ENCODE peak calls at places on chromosome 22, in five cellular contexts. One of them, this sample, is unnamed.

GRCh38 chr22:44018594-44018993 is 5.5 kb upstream of the PARVB start:
- DNase-seq in D341Med: no peak
- DNase-seq in nucleus accumbens: no peak
- DNase-seq in hippocampal formation: no peak
- DNase-seq in amniotic stem cell: no peak
- DNase-seq in this sample: no peak

GRCh38 chr22:38740116-38740723 is 15.6 kb downstream of the SUN2 start:
- DNase-seq in D341Med: no peak
- DNase-seq in nucleus accumbens: no peak
- DNase-seq in hippocampal formation: no peak
- DNase-seq in amniotic stem cell: no peak
- DNase-seq in this sample: no peak

GRCh38 chr22:48574776-48575566 is 1252.7 kb downstream of the BRD1 start:
- DNase-seq in D341Med: peak; percentile 70
- DNase-seq in nucleus accumbens: no peak
- DNase-seq in hippocampal formation: peak; percentile 42
- DNase-seq in amniotic stem cell: no peak
- DNase-seq in this sample: peak; percentile 50

GRCh38 chr22:30241576-30242371 is 4.8 kb downstream of the LIF start:
- DNase-seq in D341Med: no peak
- DNase-seq in nucleus accumbens: no peak
- DNase-seq in hippocampal formation: no peak
- DNase-seq in amniotic stem cell: no peak
- DNase-seq in this sample: no peak

GRCh38 chr22:42217019-42217751 is 53.3 kb downstream of the TCF20 start:
- DNase-seq in D341Med: no peak
- DNase-seq in nucleus accumbens: no peak
- DNase-seq in hippocampal formation: no peak
- DNase-seq in amniotic stem cell: no peak
- DNase-seq in this sample: no peak

GRCh38 chr22:24741357-24741756 is 33.2 kb downstream of the PIWIL3 start:
- DNase-seq in D341Med: no peak
- DNase-seq in nucleus accumbens: no peak
- DNase-seq in hippocampal formation: no peak
- DNase-seq in amniotic stem cell: no peak
- DNase-seq in this sample: no peak

GRCh38 chr22:24894220-24894975 is 52.1 kb downstream of the LHFPL7 start:
- DNase-seq in D341Med: no peak
- DNase-seq in nucleus accumbens: no peak
- DNase-seq in hippocampal formation: no peak
- DNase-seq in amniotic stem cell: peak; percentile 19
- DNase-seq in this sample: no peak

GRCh38 chr22:29369460-29369859 is 18.9 kb downstream of the AP1B1 start:
- DNase-seq in D341Med: no peak
- DNase-seq in nucleus accumbens: peak; percentile 49
- DNase-seq in hippocampal formation: peak; percentile 52
- DNase-seq in amniotic stem cell: no peak
- DNase-seq in this sample: no peak

GRCh38 chr22:27129266-27129665 is 471.9 kb downstream of the MIAT start:
- DNase-seq in D341Med: no peak
- DNase-seq in nucleus accumbens: no peak
- DNase-seq in hippocampal formation: no peak
- DNase-seq in amniotic stem cell: no peak
- DNase-seq in this sample: no peak

GRCh38 chr22:19873138-19873959 is 18.7 kb upstream of the GNB1L start:
- DNase-seq in D341Med: peak; percentile 29
- DNase-seq in nucleus accumbens: no peak
- DNase-seq in hippocampal formation: no peak
- DNase-seq in amniotic stem cell: no peak
- DNase-seq in this sample: no peak

GRCh38 chr22:39356464-39356863 is 6.7 kb downstream of the SYNGR1 start:
- DNase-seq in D341Med: peak; percentile 90
- DNase-seq in nucleus accumbens: no peak
- DNase-seq in hippocampal formation: no peak
- DNase-seq in amniotic stem cell: no peak
- DNase-seq in this sample: no peak

GRCh38 chr22:20591660-20592310 is 84.4 kb downstream of the MED15 start:
- DNase-seq in D341Med: no peak
- DNase-seq in nucleus accumbens: no peak
- DNase-seq in hippocampal formation: no peak
- DNase-seq in amniotic stem cell: no peak
- DNase-seq in this sample: no peak

GRCh38 chr22:32043391-32043790 is 330 bp downstream of the SLC5A1 start:
- DNase-seq in D341Med: no peak
- DNase-seq in nucleus accumbens: no peak
- DNase-seq in hippocampal formation: no peak
- DNase-seq in amniotic stem cell: no peak
- DNase-seq in this sample: no peak

GRCh38 chr22:37492428-37493344 is 6.5 kb upstream of the MFNG start:
- DNase-seq in D341Med: no peak
- DNase-seq in nucleus accumbens: no peak
- DNase-seq in hippocampal formation: no peak
- DNase-seq in amniotic stem cell: no peak
- DNase-seq in this sample: peak; percentile 13

GRCh38 chr22:45493286-45493771 is 9.4 kb upstream of the FBLN1 start:
- DNase-seq in D341Med: peak; percentile 15
- DNase-seq in nucleus accumbens: no peak
- DNase-seq in hippocampal formation: no peak
- DNase-seq in amniotic stem cell: no peak
- DNase-seq in this sample: no peak

GRCh38 chr22:37335819-37336199 is 53.5 kb downstream of the CYTH4 start:
- DNase-seq in D341Med: no peak
- DNase-seq in nucleus accumbens: no peak
- DNase-seq in hippocampal formation: no peak
- DNase-seq in amniotic stem cell: no peak
- DNase-seq in this sample: no peak

GRCh38 chr22:20777420-20778177 is 3.7 kb downstream of the SERPIND1 start:
- DNase-seq in D341Med: no peak
- DNase-seq in nucleus accumbens: no peak
- DNase-seq in hippocampal formation: no peak
- DNase-seq in amniotic stem cell: peak; percentile 2
- DNase-seq in this sample: no peak

GRCh38 chr22:38238519-38239051 is 34.2 kb downstream of the TMEM184B start:
- DNase-seq in D341Med: no peak
- DNase-seq in nucleus accumbens: no peak
- DNase-seq in hippocampal formation: peak; percentile 48
- DNase-seq in amniotic stem cell: no peak
- DNase-seq in this sample: no peak

GRCh38 chr22:45240137-45240809 is 421 bp downstream of the KIAA0930 start:
- DNase-seq in D341Med: peak; percentile 81
- DNase-seq in nucleus accumbens: no peak
- DNase-seq in hippocampal formation: no peak
- DNase-seq in amniotic stem cell: no peak
- DNase-seq in this sample: peak; percentile 70

GRCh38 chr22:31650391-31650790 is 11.6 kb downstream of the PISD start:
- DNase-seq in D341Med: no peak
- DNase-seq in nucleus accumbens: no peak
- DNase-seq in hippocampal formation: no peak
- DNase-seq in amniotic stem cell: no peak
- DNase-seq in this sample: no peak

GRCh38 chr22:32958021-32958420 is 100.2 kb downstream of the SYN3 start:
- DNase-seq in D341Med: no peak
- DNase-seq in nucleus accumbens: no peak
- DNase-seq in hippocampal formation: no peak
- DNase-seq in amniotic stem cell: no peak
- DNase-seq in this sample: no peak

GRCh38 chr22:27919943-27920755 is 1.1 kb upstream of the PITPNB start:
- DNase-seq in D341Med: peak; percentile 33
- DNase-seq in nucleus accumbens: no peak
- DNase-seq in hippocampal formation: no peak
- DNase-seq in amniotic stem cell: peak; percentile 55
- DNase-seq in this sample: no peak

GRCh38 chr22:49142281-49142680 is 685.4 kb downstream of the BRD1 start:
- DNase-seq in D341Med: no peak
- DNase-seq in nucleus accumbens: no peak
- DNase-seq in hippocampal formation: no peak
- DNase-seq in amniotic stem cell: no peak
- DNase-seq in this sample: no peak

GRCh38 chr22:30325724-30326703 is 727 bp downstream of the TBC1D10A start:
- DNase-seq in D341Med: peak; percentile 64
- DNase-seq in nucleus accumbens: no peak
- DNase-seq in hippocampal formation: no peak
- DNase-seq in amniotic stem cell: no peak
- DNase-seq in this sample: no peak

GRCh38 chr22:49538006-49538405 is 289.7 kb downstream of the BRD1 start:
- DNase-seq in D341Med: no peak
- DNase-seq in nucleus accumbens: no peak
- DNase-seq in hippocampal formation: no peak
- DNase-seq in amniotic stem cell: no peak
- DNase-seq in this sample: no peak

GRCh38 chr22:17228725-17229126 is 9.5 kb upstream of the ADA2 start:
- DNase-seq in D341Med: no peak
- DNase-seq in nucleus accumbens: no peak
- DNase-seq in hippocampal formation: no peak
- DNase-seq in amniotic stem cell: no peak
- DNase-seq in this sample: no peak

This sample was measured in stimulated activated effector memory CD8-positive, alpha-beta T cell treated with anti-CD3 and anti-CD28 coated beads, Interleukin-12 subunit alpha, Interleukin-12 subunit beta, amount 100 ng/mL, for 72 hours.